ENCODE peak calls at places on chromosomes 2 and 18, in five cellular contexts. One of them, this sample, is unnamed.

GRCh38 chr2:177906041-177906718 is 166.4 kb downstream of the PDE11A start:
- DNase-seq in GM19239: peak
- DNase-seq in NCI-H226: peak
- DNase-seq in IMR-90: peak
- DNase-seq in BE2C: peak
- DNase-seq in this sample: peak

GRCh38 chr2:180970052-180970451 is 10.4 kb upstream of the UBE2E3 start:
- DNase-seq in NCI-H226: no peak
- DNase-seq in IMR-90: no peak
- DNase-seq in GM19239: no peak
- DNase-seq in BE2C: no peak
- DNase-seq in this sample: no peak

GRCh38 chr2:173027181-173028128 is 48.2 kb upstream of the MAP3K20 start:
- DNase-seq in BE2C: peak
- DNase-seq in GM19239: peak
- DNase-seq in IMR-90: peak
- DNase-seq in NCI-H226: peak
- DNase-seq in this sample: peak

GRCh38 chr2:119231975-119232665 is 8.5 kb downstream of the STEAP3 start:
- DNase-seq in GM19239: no peak
- DNase-seq in NCI-H226: peak
- DNase-seq in BE2C: no peak
- DNase-seq in IMR-90: peak
- DNase-seq in this sample: no peak

GRCh38 chr2:227164745-227165350 is 424 bp downstream of the COL4A3 start:
- DNase-seq in NCI-H226: no peak
- DNase-seq in IMR-90: no peak
- DNase-seq in BE2C: no peak
- DNase-seq in GM19239: peak
- DNase-seq in this sample: no peak

GRCh38 chr18:79503406-79503805 is 107.7 kb downstream of the NFATC1 start:
- DNase-seq in BE2C: no peak
- DNase-seq in NCI-H226: no peak
- DNase-seq in GM19239: no peak
- DNase-seq in IMR-90: no peak
- DNase-seq in this sample: no peak

GRCh38 chr2:2016912-2017311 is 272.6 kb upstream of the PXDN start:
- DNase-seq in IMR-90: no peak
- DNase-seq in GM19239: no peak
- DNase-seq in BE2C: peak
- DNase-seq in NCI-H226: no peak
- DNase-seq in this sample: peak

GRCh38 chr2:234826676-234827075 is 125.1 kb upstream of the SH3BP4 start:
- DNase-seq in IMR-90: no peak
- DNase-seq in BE2C: no peak
- DNase-seq in GM19239: no peak
- DNase-seq in NCI-H226: peak
- DNase-seq in this sample: no peak

GRCh38 chr2:177325554-177325953 is 61.0 kb upstream of the NFE2L2 start:
- DNase-seq in NCI-H226: peak
- DNase-seq in GM19239: no peak
- DNase-seq in IMR-90: no peak
- DNase-seq in BE2C: no peak
- DNase-seq in this sample: no peak

GRCh38 chr2:9629222-9630000 is 1.4 kb downstream of the YWHAQ start:
- DNase-seq in BE2C: no peak
- DNase-seq in IMR-90: peak
- DNase-seq in GM19239: no peak
- DNase-seq in NCI-H226: no peak
- DNase-seq in this sample: no peak

GRCh38 chr2:134146620-134147019 is 107.3 kb upstream of the MGAT5 start:
- DNase-seq in BE2C: no peak
- DNase-seq in IMR-90: peak
- DNase-seq in GM19239: no peak
- DNase-seq in NCI-H226: no peak
- DNase-seq in this sample: no peak

GRCh38 chr18:79573921-79574491 is 105.6 kb upstream of the CTDP1 start:
- DNase-seq in BE2C: no peak
- DNase-seq in NCI-H226: no peak
- DNase-seq in IMR-90: no peak
- DNase-seq in GM19239: no peak
- DNase-seq in this sample: peak

GRCh38 chr2:98487806-98488189 is 43.1 kb downstream of the INPP4A start:
- DNase-seq in BE2C: peak
- DNase-seq in IMR-90: peak
- DNase-seq in NCI-H226: peak
- DNase-seq in GM19239: no peak
- DNase-seq in this sample: peak

GRCh38 chr2:226308981-226309380 is 490.6 kb downstream of the IRS1 start:
- DNase-seq in NCI-H226: no peak
- DNase-seq in GM19239: no peak
- DNase-seq in IMR-90: peak
- DNase-seq in BE2C: no peak
- DNase-seq in this sample: no peak

GRCh38 chr18:48607049-48607984 is 68.5 kb downstream of the CTIF start:
- DNase-seq in GM19239: no peak
- DNase-seq in BE2C: no peak
- DNase-seq in IMR-90: peak
- DNase-seq in NCI-H226: peak
- DNase-seq in this sample: peak

GRCh38 chr2:105840933-105841332 is 96.2 kb downstream of the NCK2 start:
- DNase-seq in BE2C: no peak
- DNase-seq in IMR-90: no peak
- DNase-seq in GM19239: no peak
- DNase-seq in NCI-H226: no peak
- DNase-seq in this sample: no peak

GRCh38 chr2:39734451-39734850 is 44.6 kb downstream of the THUMPD2 start:
- DNase-seq in NCI-H226: no peak
- DNase-seq in IMR-90: no peak
- DNase-seq in BE2C: no peak
- DNase-seq in GM19239: no peak
- DNase-seq in this sample: no peak

GRCh38 chr2:241068942-241069810 is 32.9 kb downstream of the MTERF4 start:
- DNase-seq in BE2C: no peak
- DNase-seq in GM19239: no peak
- DNase-seq in IMR-90: no peak
- DNase-seq in NCI-H226: no peak
- DNase-seq in this sample: no peak

GRCh38 chr18:62458868-62459716 is 63.7 kb upstream of the ZCCHC2 start:
- DNase-seq in GM19239: no peak
- DNase-seq in NCI-H226: no peak
- DNase-seq in IMR-90: no peak
- DNase-seq in BE2C: no peak
- DNase-seq in this sample: no peak

GRCh38 chr2:70472256-70472905 is 81.2 kb downstream of the TGFA start:
- DNase-seq in NCI-H226: no peak
- DNase-seq in IMR-90: no peak
- DNase-seq in BE2C: no peak
- DNase-seq in GM19239: no peak
- DNase-seq in this sample: peak

GRCh38 chr2:106878206-106878605 is 7.8 kb downstream of the ST6GAL2 start:
- DNase-seq in NCI-H226: no peak
- DNase-seq in GM19239: no peak
- DNase-seq in BE2C: no peak
- DNase-seq in IMR-90: no peak
- DNase-seq in this sample: no peak

GRCh38 chr2:42801388-42801787 is 9.0 kb upstream of the HAAO start:
- DNase-seq in BE2C: no peak
- DNase-seq in GM19239: no peak
- DNase-seq in NCI-H226: peak
- DNase-seq in IMR-90: peak
- DNase-seq in this sample: no peak

GRCh38 chr2:198297350-198297749 is 493.0 kb downstream of the PLCL1 start:
- DNase-seq in GM19239: no peak
- DNase-seq in BE2C: no peak
- DNase-seq in IMR-90: no peak
- DNase-seq in NCI-H226: no peak
- DNase-seq in this sample: no peak

GRCh38 chr2:190947139-190947538 is 66.5 kb downstream of the GLS start:
- DNase-seq in NCI-H226: peak
- DNase-seq in GM19239: no peak
- DNase-seq in IMR-90: peak
- DNase-seq in BE2C: no peak
- DNase-seq in this sample: no peak

GRCh38 chr2:128347701-128348504 is 29.2 kb upstream of the HS6ST1 start:
- DNase-seq in IMR-90: peak
- DNase-seq in GM19239: no peak
- DNase-seq in NCI-H226: peak
- DNase-seq in BE2C: peak
- DNase-seq in this sample: no peak

GRCh38 chr2:143426296-143426695 is 297.1 kb downstream of the ARHGAP15 start:
- DNase-seq in GM19239: no peak
- DNase-seq in NCI-H226: no peak
- DNase-seq in BE2C: no peak
- DNase-seq in IMR-90: peak
- DNase-seq in this sample: no peak

GRCh38 chr18:24600076-24600654 is 139.7 kb downstream of the HRH4 start:
- DNase-seq in NCI-H226: peak
- DNase-seq in GM19239: peak
- DNase-seq in BE2C: peak
- DNase-seq in IMR-90: peak
- DNase-seq in this sample: no peak

GRCh38 chr2:15038373-15039364 is 406.2 kb downstream of the LRATD1 start:
- DNase-seq in GM19239: no peak
- DNase-seq in IMR-90: peak
- DNase-seq in NCI-H226: no peak
- DNase-seq in BE2C: peak
- DNase-seq in this sample: no peak

GRCh38 chr2:158024288-158024898 is 77.3 kb upstream of the UPP2 start:
- DNase-seq in GM19239: peak
- DNase-seq in BE2C: peak
- DNase-seq in NCI-H226: peak
- DNase-seq in IMR-90: peak
- DNase-seq in this sample: peak

GRCh38 chr18:55552498-55553189 is 35.3 kb downstream of the TCF4 start:
- DNase-seq in GM19239: no peak
- DNase-seq in IMR-90: peak
- DNase-seq in NCI-H226: no peak
- DNase-seq in BE2C: peak
- DNase-seq in this sample: no peak

GRCh38 chr2:82275599-82275998 is 1971.0 kb upstream of the LRRTM1 start:
- DNase-seq in BE2C: no peak
- DNase-seq in NCI-H226: no peak
- DNase-seq in GM19239: no peak
- DNase-seq in IMR-90: no peak
- DNase-seq in this sample: no peak

GRCh38 chr2:210203162-210203561 is 22.1 kb downstream of the ACADL start:
- DNase-seq in NCI-H226: no peak
- DNase-seq in BE2C: no peak
- DNase-seq in GM19239: no peak
- DNase-seq in IMR-90: no peak
- DNase-seq in this sample: no peak

GRCh38 chr2:191363267-191363666 is 118.1 kb downstream of the MYO1B start:
- DNase-seq in GM19239: no peak
- DNase-seq in NCI-H226: no peak
- DNase-seq in BE2C: no peak
- DNase-seq in IMR-90: no peak
- DNase-seq in this sample: no peak

GRCh38 chr2:218733615-218734021 is 23.0 kb downstream of the TTLL4 start:
- DNase-seq in BE2C: no peak
- DNase-seq in NCI-H226: peak
- DNase-seq in IMR-90: peak
- DNase-seq in GM19239: no peak
- DNase-seq in this sample: no peak